ENCODE peak calls at places on chromosomes 1 and 21, in seven cellular contexts. A is IMR-90; K is GM23338; I is astrocyte; O is CD4-positive, CD25-positive, alpha-beta regulatory T cell; E is CD8-positive, alpha-beta memory T cell; H is spleen. U is an unnamed sample.

GRCh38 chr1:72281144-72281543 is 1.2 kb downstream of the NEGR1 start:
- DNase-seq in A (peak; percentile 4), K (no peak), I (no peak), O (no peak), E (no peak), H (no peak), U (no peak)

GRCh38 chr21:35239811-35240219 is 190.7 kb upstream of the RUNX1 start:
- DNase-seq in A (no peak), K (no peak), I (no peak), O (no peak), E (no peak), H (no peak), U (no peak)

GRCh38 chr1:114758251-114758832 is 558 bp upstream of the CSDE1 start:
- DNase-seq in A (no peak), K (no peak), I (peak; percentile 35), O (no peak), E (no peak), H (no peak), U (no peak)

GRCh38 chr1:239755107-239755506 is 336.6 kb upstream of the FMN2 start:
- DNase-seq in A (no peak), K (no peak), I (no peak), O (no peak), E (no peak), H (no peak), U (no peak)

GRCh38 chr1:97745912-97746311 is 174.9 kb downstream of the DPYD start:
- DNase-seq in A (peak; percentile 62), K (no peak), I (peak; percentile 32), O (no peak), E (no peak), H (no peak), U (no peak)

GRCh38 chr1:10909697-10910489 is 102.6 kb upstream of the TARDBP start:
- DNase-seq in A (no peak), K (peak; percentile 83), I (no peak), O (peak; percentile 63), E (peak; percentile 84), H (peak; percentile 88), U (no peak)

GRCh38 chr1:22096036-22096435 is 43.5 kb downstream of the CDC42 start:
- DNase-seq in A (peak; percentile 15), K (no peak), I (peak; percentile 16), O (no peak), E (no peak), H (no peak), U (no peak)

GRCh38 chr1:40478276-40478675 is 1.2 kb downstream of the ZFP69 start:
- DNase-seq in A (no peak), K (no peak), I (no peak), O (no peak), E (no peak), H (no peak), U (no peak)

GRCh38 chr21:41947596-41948403 is 6.0 kb downstream of the C2CD2 start:
- DNase-seq in A (peak; percentile 43), K (no peak), I (peak; percentile 31), O (no peak), E (no peak), H (peak; percentile 77), U (peak; percentile 91)

GRCh38 chr1:239987103-239987745 is 104.5 kb upstream of the FMN2 start:
- DNase-seq in A (peak; percentile 55), K (peak; percentile 74), I (peak; percentile 29), O (no peak), E (no peak), H (no peak), U (no peak)

GRCh38 chr21:32702702-32703101 is 25.1 kb downstream of the SYNJ1 start:
- DNase-seq in A (peak; percentile 89), K (no peak), I (peak; percentile 72), O (peak; percentile 8), E (no peak), H (no peak), U (no peak)

GRCh38 chr1:157732755-157733154 is 32.2 kb upstream of the FCRL3 start:
- DNase-seq in A (no peak), K (no peak), I (no peak), O (no peak), E (no peak), H (no peak), U (no peak)

GRCh38 chr21:20997633-20998455 is at the start of gene NCAM2:
- DNase-seq in A (peak; percentile 76), K (peak; percentile 87), I (peak; percentile 80), O (peak; percentile 45), E (peak; percentile 59), H (peak; percentile 89), U (peak; percentile 75)

GRCh38 chr21:41460578-41461527 is 34.8 kb downstream of the MX1 start:
- DNase-seq in A (peak; percentile 72), K (peak; percentile 68), I (no peak), O (peak; percentile 50), E (peak; percentile 67), H (peak; percentile 90), U (no peak)

GRCh38 chr1:160767417-160768294 is 28.3 kb upstream of the LY9 start:
- DNase-seq in A (no peak), K (no peak), I (no peak), O (peak; percentile 22), E (no peak), H (no peak), U (no peak)

GRCh38 chr1:36248250-36248894 is 24.1 kb downstream of the THRAP3 start:
- DNase-seq in A (peak; percentile 93), K (no peak), I (peak; percentile 86), O (no peak), E (no peak), H (no peak), U (peak; percentile 80)

GRCh38 chr1:200410566-200410878 is 686 bp upstream of the ZNF281 start:
- DNase-seq in A (no peak), K (peak; percentile 91), I (peak; percentile 13), O (peak; percentile 30), E (no peak), H (no peak), U (no peak)

GRCh38 chr1:12776801-12777557 is 3.4 kb downstream of the PRAMEF12 start:
- DNase-seq in A (no peak), K (no peak), I (no peak), O (no peak), E (no peak), H (no peak), U (no peak)

GRCh38 chr1:218983848-218984247 is 189.8 kb upstream of the LYPLAL1 start:
- DNase-seq in A (no peak), K (peak; percentile 38), I (no peak), O (no peak), E (no peak), H (no peak), U (no peak)

GRCh38 chr1:231070758-231071443 is 30.8 kb upstream of the FAM89A start:
- DNase-seq in A (no peak), K (peak; percentile 3), I (peak; percentile 11), O (no peak), E (no peak), H (no peak), U (no peak)

GRCh38 chr1:201749059-201749458 is 79.9 kb upstream of the IPO9 start:
- DNase-seq in A (no peak), K (no peak), I (no peak), O (no peak), E (no peak), H (no peak), U (no peak)

GRCh38 chr1:224851210-224851849 is 78.1 kb upstream of the DNAH14 start:
- DNase-seq in A (peak; percentile 37), K (peak; percentile 79), I (peak; percentile 16), O (peak; percentile 9), E (peak; percentile 61), H (no peak), U (no peak)

GRCh38 chr1:151710187-151710586 is 6.4 kb downstream of the CELF3 start:
- DNase-seq in A (peak; percentile 55), K (peak; percentile 83), I (peak; percentile 48), O (peak; percentile 9), E (no peak), H (no peak), U (no peak)

GRCh38 chr1:228930479-228930957 is 195.2 kb downstream of the RHOU start:
- DNase-seq in A (no peak), K (no peak), I (no peak), O (no peak), E (no peak), H (no peak), U (peak; percentile 22)

GRCh38 chr1:196312739-196313138 is 295.5 kb downstream of the KCNT2 start:
- DNase-seq in A (no peak), K (peak; percentile 68), I (no peak), O (no peak), E (no peak), H (no peak), U (no peak)

GRCh38 chr1:204973449-204973848 is 69.6 kb upstream of the CNTN2 start:
- DNase-seq in A (no peak), K (no peak), I (no peak), O (no peak), E (no peak), H (no peak), U (no peak)
- H3K27ac ChIP-seq in A (no peak overlapping the region), K (no peak overlapping the region), I (no peak overlapping the region), O (no peak overlapping the region), E (no peak overlapping the region), H (no peak overlapping the region), U (no peak overlapping the region)

GRCh38 chr1:64122588-64122987 is 80.8 kb upstream of the UBE2U start:
- DNase-seq in A (no peak), K (no peak), I (no peak), O (no peak), E (no peak), H (no peak), U (no peak)
- H3K27ac ChIP-seq in A (no peak overlapping the region), K (no peak overlapping the region), I (no peak overlapping the region), O (no peak overlapping the region), E (no peak overlapping the region), H (no peak overlapping the region), U (no peak overlapping the region)

DNA sequence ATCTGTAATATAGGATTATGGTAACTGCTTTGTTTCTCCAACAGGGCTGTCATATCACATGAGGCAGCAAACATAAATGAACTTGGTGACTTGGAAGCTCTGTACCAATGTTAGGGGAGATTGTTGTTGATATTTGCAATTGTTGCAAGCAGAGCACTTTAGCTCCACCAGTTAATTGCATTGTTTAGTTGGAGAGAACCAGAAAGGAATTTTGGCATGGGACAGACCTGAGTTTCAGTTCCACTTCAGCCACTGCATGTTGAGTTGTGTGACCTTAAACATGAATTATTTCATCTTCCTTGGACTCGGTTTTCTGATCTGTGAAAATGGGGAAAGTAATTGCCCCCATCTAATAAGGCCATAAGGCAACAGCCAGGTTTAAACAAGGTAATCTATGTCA is 142.3 kb upstream of the JUN start:
- DNase-seq in A (no peak), K (no peak), I (no peak), O (no peak), E (no peak), H (no peak), U (no peak)
- H3K27ac ChIP-seq in A (no peak overlapping the region), K (no peak overlapping the region), I (no peak overlapping the region), O (no peak overlapping the region), E (no peak overlapping the region), H (no peak overlapping the region), U (no peak overlapping the region)

DNA sequence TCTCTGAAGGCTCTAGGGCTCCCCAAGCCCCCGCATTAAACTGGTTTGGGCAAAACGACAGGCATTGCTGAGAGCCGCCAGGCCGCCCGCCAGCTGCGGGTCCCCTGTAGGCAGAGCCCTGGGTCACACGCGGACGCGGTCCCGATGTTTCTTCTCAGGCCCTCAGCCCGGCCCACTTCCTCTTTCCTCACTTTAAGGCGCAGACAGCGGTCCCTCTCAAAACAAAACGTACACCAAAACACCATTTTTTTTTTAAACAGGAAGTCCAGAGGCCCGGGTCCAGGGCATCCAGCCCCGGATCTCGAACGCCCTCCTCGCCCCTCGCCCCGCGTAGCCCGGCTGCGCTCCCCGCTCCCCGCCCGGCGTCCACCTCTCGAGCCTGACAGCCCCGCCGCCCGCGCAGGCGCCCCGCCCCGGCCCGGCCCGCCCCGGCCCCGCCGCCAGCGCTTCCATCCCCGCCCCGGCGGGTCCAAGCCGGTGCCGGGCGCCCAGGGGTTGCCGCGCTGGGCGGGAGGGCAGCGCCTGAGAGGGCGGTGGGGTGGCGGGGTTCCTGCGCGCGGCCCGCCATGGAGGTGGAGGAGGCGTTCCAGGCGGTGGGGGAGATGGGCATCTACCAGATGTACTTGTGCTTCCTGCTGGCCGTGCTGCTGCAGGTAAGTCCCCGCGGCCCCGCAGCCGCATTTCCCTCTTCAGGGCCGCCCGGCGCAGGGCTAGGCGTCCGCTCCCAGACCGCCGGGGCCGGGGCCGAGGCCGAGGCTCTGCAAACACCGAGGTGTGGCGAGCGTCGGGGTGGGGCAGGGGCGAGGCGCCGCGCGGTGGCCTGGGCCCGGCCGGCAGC is at the start of gene SLC22A15:
- DNase-seq in A (no peak), K (peak; percentile 78), I (peak; percentile 1), O (peak; percentile 1), E (peak; percentile 48), H (peak; percentile 94), U (peak; percentile 74)
- H3K27ac ChIP-seq in A (no peak within 1 kb of the TSS), K (peak within 1 kb of the TSS; percentile 56), I (no peak within 1 kb of the TSS), O (no peak within 1 kb of the TSS), E (no peak within 1 kb of the TSS), H (peak within 1 kb of the TSS; percentile 80), U (peak within 1 kb of the TSS; percentile 76)